ENCODE peak calls at places on chromosomes 7 and 10, in ten cellular contexts. One of them, this sample, is unnamed.

GRCh38 chr10:26540601-26541000 is 102.5 kb downstream of the APBB1IP start:
- DNase-seq in GM12865: peak
- DNase-seq in HCT116: no peak
- DNase-seq in stomach: no peak
- DNase-seq in colonic mucosa: no peak
- DNase-seq in fibroblast of pulmonary artery: peak
- DNase-seq in B cell: peak
- DNase-seq in lower lobe of right lung: no peak
- DNase-seq in psoas muscle: no peak
- DNase-seq in endothelial cell: no peak
- DNase-seq in this sample: no peak

GRCh38 chr7:100673942-100674431 is 447 bp downstream of the GNB2 start:
- DNase-seq in GM12865: peak
- DNase-seq in HCT116: no peak
- DNase-seq in stomach: no peak
- DNase-seq in colonic mucosa: peak
- DNase-seq in fibroblast of pulmonary artery: no peak
- DNase-seq in B cell: peak
- DNase-seq in lower lobe of right lung: peak
- DNase-seq in psoas muscle: peak
- DNase-seq in endothelial cell: no peak
- DNase-seq in this sample: peak

GRCh38 chr7:157762824-157763223 is 426.0 kb downstream of the DNAJB6 start:
- DNase-seq in GM12865: no peak
- DNase-seq in HCT116: no peak
- DNase-seq in stomach: no peak
- DNase-seq in colonic mucosa: no peak
- DNase-seq in fibroblast of pulmonary artery: no peak
- DNase-seq in B cell: no peak
- DNase-seq in lower lobe of right lung: peak
- DNase-seq in psoas muscle: no peak
- DNase-seq in endothelial cell: no peak
- DNase-seq in this sample: no peak

GRCh38 chr10:12958546-12959110 is 42.9 kb downstream of the CCDC3 start:
- DNase-seq in GM12865: no peak
- DNase-seq in HCT116: no peak
- DNase-seq in stomach: no peak
- DNase-seq in colonic mucosa: no peak
- DNase-seq in fibroblast of pulmonary artery: no peak
- DNase-seq in B cell: no peak
- DNase-seq in lower lobe of right lung: no peak
- DNase-seq in psoas muscle: no peak
- DNase-seq in endothelial cell: no peak
- DNase-seq in this sample: no peak

GRCh38 chr7:138752568-138753518 is 45.0 kb upstream of the TMEM213 start:
- DNase-seq in GM12865: peak
- DNase-seq in HCT116: peak
- DNase-seq in stomach: peak
- DNase-seq in colonic mucosa: peak
- DNase-seq in fibroblast of pulmonary artery: no peak
- DNase-seq in B cell: no peak
- DNase-seq in lower lobe of right lung: peak
- DNase-seq in psoas muscle: peak
- DNase-seq in endothelial cell: no peak
- DNase-seq in this sample: peak

GRCh38 chr7:127838816-127839415 is 186.9 kb downstream of the SND1 start:
- DNase-seq in GM12865: no peak
- DNase-seq in HCT116: no peak
- DNase-seq in stomach: no peak
- DNase-seq in colonic mucosa: no peak
- DNase-seq in fibroblast of pulmonary artery: peak
- DNase-seq in B cell: no peak
- DNase-seq in lower lobe of right lung: no peak
- DNase-seq in psoas muscle: no peak
- DNase-seq in endothelial cell: no peak
- DNase-seq in this sample: no peak

GRCh38 chr10:129770286-129770685 is 193.8 kb downstream of the EBF3 start:
- DNase-seq in GM12865: no peak
- DNase-seq in HCT116: no peak
- DNase-seq in stomach: peak
- DNase-seq in colonic mucosa: peak
- DNase-seq in fibroblast of pulmonary artery: no peak
- DNase-seq in B cell: no peak
- DNase-seq in lower lobe of right lung: peak
- DNase-seq in psoas muscle: no peak
- DNase-seq in endothelial cell: no peak
- DNase-seq in this sample: no peak

GRCh38 chr10:91694170-91694794 is 61.4 kb upstream of the PPP1R3C start:
- DNase-seq in GM12865: peak
- DNase-seq in HCT116: peak
- DNase-seq in stomach: no peak
- DNase-seq in colonic mucosa: peak
- DNase-seq in fibroblast of pulmonary artery: peak
- DNase-seq in B cell: no peak
- DNase-seq in lower lobe of right lung: no peak
- DNase-seq in psoas muscle: no peak
- DNase-seq in endothelial cell: peak
- DNase-seq in this sample: no peak

GRCh38 chr10:49605939-49606509 is 4.1 kb upstream of the SLC18A3 start:
- DNase-seq in GM12865: no peak
- DNase-seq in HCT116: no peak
- DNase-seq in stomach: no peak
- DNase-seq in colonic mucosa: no peak
- DNase-seq in fibroblast of pulmonary artery: no peak
- DNase-seq in B cell: no peak
- DNase-seq in lower lobe of right lung: no peak
- DNase-seq in psoas muscle: no peak
- DNase-seq in endothelial cell: no peak
- DNase-seq in this sample: no peak

GRCh38 chr10:113950268-113950667 is 93.4 kb upstream of the ADRB1 start:
- DNase-seq in GM12865: no peak
- DNase-seq in HCT116: no peak
- DNase-seq in stomach: no peak
- DNase-seq in colonic mucosa: no peak
- DNase-seq in fibroblast of pulmonary artery: no peak
- DNase-seq in B cell: no peak
- DNase-seq in lower lobe of right lung: no peak
- DNase-seq in psoas muscle: no peak
- DNase-seq in endothelial cell: no peak
- DNase-seq in this sample: no peak

GRCh38 chr7:132527467-132528410 is 48.5 kb downstream of the PLXNA4 start:
- DNase-seq in GM12865: no peak
- DNase-seq in HCT116: no peak
- DNase-seq in stomach: no peak
- DNase-seq in colonic mucosa: no peak
- DNase-seq in fibroblast of pulmonary artery: no peak
- DNase-seq in B cell: no peak
- DNase-seq in lower lobe of right lung: no peak
- DNase-seq in psoas muscle: no peak
- DNase-seq in endothelial cell: no peak
- DNase-seq in this sample: no peak

GRCh38 chr7:132351858-132352539 is 224.3 kb downstream of the PLXNA4 start:
- DNase-seq in GM12865: no peak
- DNase-seq in HCT116: no peak
- DNase-seq in stomach: no peak
- DNase-seq in colonic mucosa: no peak
- DNase-seq in fibroblast of pulmonary artery: peak
- DNase-seq in B cell: no peak
- DNase-seq in lower lobe of right lung: no peak
- DNase-seq in psoas muscle: no peak
- DNase-seq in endothelial cell: no peak
- DNase-seq in this sample: no peak

GRCh38 chr10:122068844-122069243 is 79.9 kb downstream of the TACC2 start:
- DNase-seq in GM12865: no peak
- DNase-seq in HCT116: no peak
- DNase-seq in stomach: peak
- DNase-seq in colonic mucosa: no peak
- DNase-seq in fibroblast of pulmonary artery: no peak
- DNase-seq in B cell: no peak
- DNase-seq in lower lobe of right lung: no peak
- DNase-seq in psoas muscle: no peak
- DNase-seq in endothelial cell: no peak
- DNase-seq in this sample: no peak

GRCh38 chr10:26855186-26855585 is 5.6 kb downstream of the ABI1 start:
- DNase-seq in GM12865: no peak
- DNase-seq in HCT116: no peak
- DNase-seq in stomach: no peak
- DNase-seq in colonic mucosa: no peak
- DNase-seq in fibroblast of pulmonary artery: peak
- DNase-seq in B cell: no peak
- DNase-seq in lower lobe of right lung: no peak
- DNase-seq in psoas muscle: no peak
- DNase-seq in endothelial cell: no peak
- DNase-seq in this sample: no peak

GRCh38 chr10:127196227-127196954 is at the start of gene INSYN2A:
- DNase-seq in GM12865: no peak
- DNase-seq in HCT116: no peak
- DNase-seq in stomach: no peak
- DNase-seq in colonic mucosa: peak
- DNase-seq in fibroblast of pulmonary artery: peak
- DNase-seq in B cell: no peak
- DNase-seq in lower lobe of right lung: no peak
- DNase-seq in psoas muscle: peak
- DNase-seq in endothelial cell: peak
- DNase-seq in this sample: peak
- TF ChIP-seq CTCF in GM12865: no peak
- TF ChIP-seq CTCF in HCT116: no peak
- TF ChIP-seq CTCF in stomach: no peak
- TF ChIP-seq CTCF in colonic mucosa: no peak
- TF ChIP-seq CTCF in fibroblast of pulmonary artery: peak
- TF ChIP-seq CTCF in B cell: no peak
- TF ChIP-seq CTCF in lower lobe of right lung: no peak
- TF ChIP-seq CTCF in psoas muscle: no peak
- TF ChIP-seq CTCF in endothelial cell: no peak
- TF ChIP-seq CTCF in this sample: no peak

DNA sequence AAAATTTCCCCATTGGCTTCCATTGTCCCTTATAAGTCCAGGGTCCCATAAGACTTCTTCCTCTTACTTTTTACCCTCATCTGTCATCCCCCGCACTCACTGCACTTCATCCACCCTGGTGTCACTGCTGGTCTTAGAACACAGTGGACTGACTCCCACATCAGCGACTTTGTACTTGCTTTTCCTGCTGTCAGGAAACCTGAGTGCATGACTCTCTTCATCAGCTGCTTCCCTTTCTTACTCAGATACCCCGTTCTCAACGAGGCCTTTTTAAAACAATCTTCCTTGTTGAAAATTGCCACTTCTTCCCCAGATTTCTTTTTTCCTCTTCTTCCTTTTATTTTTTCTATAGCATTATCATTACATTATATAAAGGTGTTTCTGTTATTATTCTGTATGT is 305.4 kb downstream of the SDK1 start:
- DNase-seq in GM12865: no peak
- DNase-seq in HCT116: no peak
- DNase-seq in stomach: no peak
- DNase-seq in colonic mucosa: no peak
- DNase-seq in fibroblast of pulmonary artery: no peak
- DNase-seq in B cell: no peak
- DNase-seq in lower lobe of right lung: no peak
- DNase-seq in psoas muscle: no peak
- DNase-seq in endothelial cell: no peak
- DNase-seq in this sample: no peak
- TF ChIP-seq CTCF in GM12865: no peak
- TF ChIP-seq CTCF in HCT116: no peak
- TF ChIP-seq CTCF in stomach: no peak
- TF ChIP-seq CTCF in colonic mucosa: no peak
- TF ChIP-seq CTCF in fibroblast of pulmonary artery: no peak
- TF ChIP-seq CTCF in B cell: no peak
- TF ChIP-seq CTCF in lower lobe of right lung: no peak
- TF ChIP-seq CTCF in psoas muscle: no peak
- TF ChIP-seq CTCF in endothelial cell: no peak
- TF ChIP-seq CTCF in this sample: no peak

GRCh38 chr7:34900891-34901493 is 136.3 kb downstream of the DPY19L1 start:
- DNase-seq in GM12865: peak
- DNase-seq in HCT116: peak
- DNase-seq in stomach: no peak
- DNase-seq in colonic mucosa: no peak
- DNase-seq in fibroblast of pulmonary artery: peak
- DNase-seq in B cell: no peak
- DNase-seq in lower lobe of right lung: no peak
- DNase-seq in psoas muscle: no peak
- DNase-seq in endothelial cell: no peak
- DNase-seq in this sample: no peak
- TF ChIP-seq CTCF in GM12865: peak
- TF ChIP-seq CTCF in HCT116: peak
- TF ChIP-seq CTCF in stomach: no peak
- TF ChIP-seq CTCF in colonic mucosa: no peak
- TF ChIP-seq CTCF in fibroblast of pulmonary artery: peak
- TF ChIP-seq CTCF in B cell: no peak
- TF ChIP-seq CTCF in lower lobe of right lung: no peak
- TF ChIP-seq CTCF in psoas muscle: no peak
- TF ChIP-seq CTCF in endothelial cell: peak
- TF ChIP-seq CTCF in this sample: peak

GRCh38 chr7:142880886-142881505 is 4.5 kb downstream of the TRPV6 start:
- DNase-seq in GM12865: peak
- DNase-seq in HCT116: peak
- DNase-seq in stomach: peak
- DNase-seq in colonic mucosa: no peak
- DNase-seq in fibroblast of pulmonary artery: peak
- DNase-seq in B cell: peak
- DNase-seq in lower lobe of right lung: no peak
- DNase-seq in psoas muscle: no peak
- DNase-seq in endothelial cell: peak
- DNase-seq in this sample: no peak
- TF ChIP-seq CTCF in GM12865: peak
- TF ChIP-seq CTCF in HCT116: peak
- TF ChIP-seq CTCF in stomach: no peak
- TF ChIP-seq CTCF in colonic mucosa: peak
- TF ChIP-seq CTCF in fibroblast of pulmonary artery: peak
- TF ChIP-seq CTCF in B cell: peak
- TF ChIP-seq CTCF in lower lobe of right lung: peak
- TF ChIP-seq CTCF in psoas muscle: peak
- TF ChIP-seq CTCF in endothelial cell: peak
- TF ChIP-seq CTCF in this sample: peak

This sample was measured in glutamatergic neuron.